ENCODE peak calls at places on chromosome 2, in four cellular contexts. N is mammary epithelial cell, R is mesendoderm, Y is PC-3. X is an unnamed sample. For H3K4me1, the result is how much of the 10 kb centered on the place peaks cover.

GRCh38 chr2:189298481-189298880 is 118.9 kb upstream of the COL5A2 start:
- DNase-seq in N (peak), R (no peak), Y (no peak), X (no peak)

GRCh38 chr2:160062283-160063005 is at the start of gene PLA2R1:
- DNase-seq in Y (peak), R (peak), N (peak), X (peak)

GRCh38 chr2:203880557-203881125 is 13.1 kb downstream of the CTLA4 start:
- DNase-seq in Y (no peak), R (no peak), N (no peak), X (no peak)

GRCh38 chr2:144730711-144731110 is 210.8 kb upstream of the ZEB2 start:
- DNase-seq in Y (no peak), R (no peak), N (no peak), X (no peak)

GRCh38 chr2:208311954-208312353 is 45.9 kb downstream of the PIKFYVE start:
- DNase-seq in R (no peak), N (peak), Y (no peak), X (no peak)

GRCh38 chr2:239579524-239580198 is 178.8 kb upstream of the HDAC4 start:
- DNase-seq in Y (no peak), N (no peak), R (no peak), X (no peak)

GRCh38 chr2:173298536-173299097 is 56.1 kb upstream of the CDCA7 start:
- DNase-seq in R (peak), N (no peak), Y (no peak), X (no peak)

GRCh38 chr2:151860613-151861146 is 32.5 kb upstream of the ARL5A start:
- DNase-seq in N (peak), R (no peak), Y (no peak), X (no peak)

GRCh38 chr2:27083410-27084296 is 2.9 kb upstream of the KHK start:
- DNase-seq in N (peak), R (peak), Y (no peak), X (no peak)

GRCh38 chr2:240211096-240211495 is 70.6 kb upstream of the OTOS start:
- DNase-seq in R (no peak), Y (no peak), N (no peak), X (no peak)

GRCh38 chr2:143717053-143717452 is 587.8 kb downstream of the ARHGAP15 start:
- DNase-seq in R (no peak), N (no peak), Y (no peak), X (no peak)

GRCh38 chr2:205714058-205714776 is 31.9 kb downstream of the NRP2 start:
- DNase-seq in Y (no peak), R (no peak), N (peak), X (no peak)

DNA sequence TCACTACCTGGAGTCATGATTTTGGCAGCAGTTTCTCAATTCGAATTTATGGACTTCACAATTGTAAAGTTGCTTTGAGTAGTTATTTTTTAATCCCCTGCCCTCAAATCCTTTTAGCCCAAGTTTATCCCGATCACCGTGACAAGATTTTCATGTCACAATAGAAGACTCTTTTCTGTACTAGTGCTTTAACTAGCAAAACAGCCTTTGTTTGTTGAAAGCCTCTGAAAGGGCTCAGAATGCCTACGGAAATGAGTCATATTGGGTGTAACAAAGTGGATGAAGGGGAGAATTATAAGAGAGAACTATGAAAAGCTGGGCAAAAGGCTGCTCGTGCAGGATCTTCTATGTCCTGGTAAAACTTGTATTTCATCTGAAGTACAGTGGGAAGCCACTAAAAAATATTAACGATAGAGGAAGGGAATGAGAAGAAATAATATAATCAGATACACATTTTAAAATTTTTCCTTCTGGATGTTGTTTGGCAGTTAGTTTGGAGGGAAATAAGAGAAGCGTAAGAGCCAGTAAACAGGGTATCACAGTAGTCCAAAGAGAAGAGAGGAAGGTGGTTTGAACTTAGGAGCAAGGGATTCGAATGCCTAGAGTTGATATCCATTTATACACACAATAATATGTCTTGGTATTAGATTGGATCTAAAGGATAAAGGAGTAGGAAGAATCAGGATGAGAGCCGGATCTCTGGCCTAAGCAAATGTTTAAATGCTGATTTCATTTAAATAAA is 114.9 kb downstream of the GALNT13 start:
- DNase-seq in R (peak), Y (peak), N (peak), X (no peak)
- H3K4me2 ChIP-seq in R (no peak), Y (peak), N (no peak), X (no peak)

GRCh38 chr2:105879798-105880300 is 135.1 kb downstream of the NCK2 start:
- DNase-seq in Y (no peak), N (no peak), R (no peak), X (no peak)

GRCh38 chr2:105882920-105883319 is 138.2 kb downstream of the NCK2 start:
- DNase-seq in R (no peak), Y (no peak), N (no peak), X (no peak)

GRCh38 chr2:105880637-105881036 is 135.9 kb downstream of the NCK2 start:
- DNase-seq in Y (no peak), N (no peak), R (no peak), X (no peak)

GRCh38 chr2:105879106-105879797 is 134.5 kb downstream of the NCK2 start:
- DNase-seq in Y (no peak), R (no peak), N (no peak), X (no peak)

GRCh38 chr2:105881286-105882136 is 136.8 kb downstream of the NCK2 start:
- DNase-seq in N (no peak), Y (no peak), R (no peak), X (no peak)
- H3K4me1 ChIP-seq in N (under half), Y (under half), R (under half), X (under half)

DNA sequence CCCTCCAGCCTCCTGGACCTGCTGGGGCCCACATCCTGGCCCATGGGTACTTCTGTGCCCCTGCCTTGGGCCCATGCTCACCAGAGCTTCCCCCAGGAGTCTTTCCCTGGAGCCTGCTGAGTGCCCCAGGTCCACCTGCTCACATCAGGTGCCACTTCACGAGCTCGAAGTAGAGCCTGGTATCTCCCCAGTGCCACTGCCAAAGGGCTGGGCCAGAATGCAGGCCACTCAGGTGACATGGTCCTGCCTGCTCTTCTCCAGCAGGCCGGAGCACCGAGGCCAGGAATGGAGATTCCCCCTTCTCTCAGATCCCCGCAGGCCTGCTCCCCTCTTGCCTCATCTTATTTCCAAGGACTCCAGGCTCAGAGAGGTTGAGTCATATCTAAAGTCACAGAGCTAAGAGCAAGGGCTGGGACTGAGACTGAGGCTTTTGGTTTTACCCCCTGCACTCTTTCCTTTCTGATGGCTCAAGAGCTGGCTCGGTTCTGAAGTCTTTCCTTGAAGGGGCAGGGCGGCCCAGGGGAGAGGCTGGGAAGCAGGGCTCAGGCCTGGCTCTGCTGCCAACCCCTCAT is 79.2 kb downstream of the HS1BP3 start:
- DNase-seq in R (no peak), N (no peak), Y (no peak), X (no peak)
- H3K4me2 ChIP-seq in R (no peak), N (no peak), Y (no peak), X (no peak)

GRCh38 chr2:10688921-10689807 is 611 bp downstream of the NOL10 start:
- DNase-seq in N (peak), R (no peak), Y (no peak), X (peak)
- H3K4me1 ChIP-seq in N (under half), R (under half), Y (under half), X (under half)

GRCh38 chr2:110677080-110677479 is 783 bp downstream of the BUB1 start:
- DNase-seq in R (no peak), N (no peak), Y (peak), X (no peak)
- H3K4me2 ChIP-seq in R (peak), N (peak), Y (peak), X (peak)

GRCh38 chr2:71471276-71471675 is 17.9 kb downstream of the DYSF start:
- DNase-seq in Y (peak), R (no peak), N (peak), X (no peak)
- H3K4me1 ChIP-seq in Y (under half), R (under half), N (under half), X (under half)

DNA sequence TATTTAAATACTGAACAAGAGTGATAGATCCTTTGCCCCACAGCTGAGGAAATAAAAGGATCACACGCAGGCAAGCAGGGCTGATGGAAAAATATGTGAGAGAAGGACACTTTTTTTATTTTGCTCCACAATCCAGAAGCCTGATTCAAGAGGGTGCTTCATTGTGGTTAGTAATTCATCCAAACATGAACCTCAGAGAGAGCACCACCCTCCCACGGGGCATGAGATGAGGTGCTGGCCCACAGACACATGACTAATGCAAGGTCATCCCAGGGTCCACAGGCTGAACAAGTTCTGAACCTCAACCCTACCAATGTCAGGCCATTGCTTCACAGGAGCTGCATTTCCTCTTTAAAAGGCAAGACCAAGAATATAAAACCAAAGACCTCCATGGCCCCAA is 239.6 kb downstream of the MREG start:
- DNase-seq in N (peak), R (no peak), Y (peak), X (peak)
- H3K4me2 ChIP-seq in N (peak), R (no peak), Y (no peak), X (no peak)